ENCODE peak calls at places on chromosome 4, in six cellular contexts. W is mesothelial cell of epicardium, H is brain microvascular endothelial cell, E is upper lobe of left lung, B is lower leg skin, I is neural crest cell. A is an unnamed sample.

GRCh38 chr4:138184881-138185280 is 57.3 kb downstream of the SLC7A11 start:
- DNase-seq in W (no peak), H (no peak), E (no peak), B (no peak), I (no peak), A (no peak)

GRCh38 chr4:26839534-26839951 is 21.1 kb upstream of the STIM2 start:
- DNase-seq in W (no peak), H (no peak), E (no peak), B (no peak), I (no peak), A (no peak)

GRCh38 chr4:16583764-16584163 is 314.7 kb downstream of the LDB2 start:
- DNase-seq in W (no peak), H (peak), E (no peak), B (no peak), I (no peak), A (no peak)

GRCh38 chr4:108454227-108454626 is 166.1 kb upstream of the RPL34 start:
- DNase-seq in W (no peak), H (no peak), E (no peak), B (no peak), I (no peak), A (no peak)

GRCh38 chr4:186820371-186820990 is 96.8 kb upstream of the FAT1 start:
- DNase-seq in W (peak), H (peak), E (no peak), B (no peak), I (no peak), A (no peak)

GRCh38 chr4:7971159-7971631 is 31.5 kb upstream of the AFAP1 start:
- DNase-seq in W (no peak), H (no peak), E (no peak), B (no peak), I (no peak), A (no peak)

GRCh38 chr4:33722800-33723511 is 2521.4 kb downstream of the ARAP2 start:
- DNase-seq in W (no peak), H (no peak), E (no peak), B (no peak), I (no peak), A (no peak)

GRCh38 chr4:94411296-94411695 is 40.4 kb upstream of the PDLIM5 start:
- DNase-seq in W (no peak), H (no peak), E (no peak), B (no peak), I (no peak), A (no peak)

GRCh38 chr4:74431113-74431826 is 13.7 kb upstream of the AREG start:
- DNase-seq in W (no peak), H (peak), E (no peak), B (no peak), I (no peak), A (no peak)

GRCh38 chr4:185171373-185172071 is 28.5 kb downstream of the SLC25A4 start:
- DNase-seq in W (no peak), H (no peak), E (no peak), B (no peak), I (no peak), A (no peak)

DNA sequence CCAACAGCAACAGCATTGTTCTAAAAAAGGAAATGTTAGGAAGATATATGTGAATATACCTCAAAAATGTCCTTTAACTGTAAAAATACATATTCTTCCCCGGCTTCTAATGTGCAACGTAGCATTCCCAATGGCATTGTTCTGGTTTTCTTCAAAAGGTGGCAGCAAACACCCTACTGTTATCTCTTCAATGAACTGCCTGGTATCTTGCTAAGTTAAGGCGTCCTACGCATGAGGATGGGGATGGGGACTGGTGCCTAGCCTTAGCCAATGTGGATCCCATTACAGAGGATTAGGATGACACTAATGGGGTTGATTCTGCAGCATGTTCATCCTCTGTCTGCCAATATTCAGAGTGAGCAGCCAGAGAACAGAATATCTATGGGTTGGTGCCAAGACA is 334.9 kb upstream of the ADGRL3 start:
- DNase-seq in W (no peak), H (peak), E (no peak), B (no peak), I (no peak), A (no peak)
- TF ChIP-seq CTCF in W (no peak), H (peak), E (no peak), B (no peak), I (no peak), A (no peak)

GRCh38 chr4:89164400-89164799 is 53.1 kb downstream of the TIGD2 start:
- DNase-seq in W (no peak), H (no peak), E (no peak), B (no peak), I (no peak), A (no peak)
- TF ChIP-seq CTCF in W (no peak), H (no peak), E (no peak), B (no peak), I (peak), A (no peak)

DNA sequence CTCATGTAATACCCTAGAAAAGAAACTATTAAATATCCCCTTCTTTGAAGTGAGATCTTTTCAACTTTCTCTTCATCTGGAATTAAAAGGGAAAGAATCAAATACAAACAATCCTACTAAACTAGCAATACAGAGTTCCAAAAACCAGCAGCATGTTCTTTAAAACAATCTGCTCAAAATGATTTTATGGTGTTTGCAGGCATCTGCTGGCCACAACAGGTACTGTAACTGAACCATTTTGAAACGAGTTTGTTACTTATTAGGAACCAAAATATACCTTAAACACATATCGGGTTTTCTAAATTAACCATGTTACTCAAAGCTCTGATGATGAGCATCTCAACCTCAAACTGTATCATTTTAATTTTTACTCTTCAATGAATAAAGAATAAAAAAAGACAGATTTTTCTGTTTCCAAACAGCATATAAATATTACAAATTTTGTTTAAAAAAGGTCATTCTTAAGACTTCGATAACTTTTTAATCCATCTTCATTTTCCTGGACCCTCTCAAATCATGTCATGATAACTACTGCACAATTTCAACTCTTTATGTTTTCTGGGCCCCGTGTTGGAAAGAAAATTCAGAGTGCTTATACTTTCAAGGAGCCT is 56.5 kb downstream of the ARAP2 start:
- DNase-seq in W (no peak), H (peak), E (no peak), B (no peak), I (no peak), A (no peak)
- TF ChIP-seq CTCF in W (peak), H (peak), E (peak), B (no peak), I (peak), A (peak)

GRCh38 chr4:13193662-13194061 is 290.5 kb downstream of the RAB28 start:
- DNase-seq in W (no peak), H (no peak), E (no peak), B (no peak), I (no peak), A (no peak)
- TF ChIP-seq CTCF in W (no peak), H (no peak), E (no peak), B (no peak), I (no peak), A (no peak)

DNA sequence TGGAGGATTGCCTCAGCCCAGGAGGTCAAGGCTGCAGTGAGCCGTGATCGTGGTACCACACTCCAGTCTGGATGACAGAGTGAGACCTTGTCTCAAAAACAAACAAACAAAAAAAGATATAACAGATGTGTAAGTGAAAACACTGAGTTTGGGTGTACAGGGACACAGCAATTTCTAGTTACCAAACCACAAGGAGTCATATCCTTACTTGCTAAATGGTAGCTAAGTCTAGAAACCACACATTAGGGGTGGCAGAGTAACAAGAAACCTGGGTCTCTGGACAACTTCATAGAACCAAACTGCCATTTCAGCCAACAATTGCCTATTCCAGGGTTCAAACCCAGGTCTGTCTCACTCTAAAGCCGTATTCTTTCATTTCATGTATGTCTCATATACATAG is 20.8 kb downstream of the PPEF2 start:
- DNase-seq in W (no peak), H (no peak), E (no peak), B (no peak), I (no peak), A (no peak)
- TF ChIP-seq CTCF in W (no peak), H (no peak), E (no peak), B (no peak), I (no peak), A (no peak)

A was measured in CD14-positive monocyte.